ENCODE peak calls at places on chromosomes 3 and 15, in nine cellular contexts. D is A549, S is uterus, X is endothelial cell of umbilical vein, V is heart left ventricle, C is body of pancreas, B is right lobe of liver, N is stomach, O is sigmoid colon. I is an unnamed sample.

GRCh38 chr3:172707967-172708366 is 2.9 kb downstream of the NCEH1 start:
- DNase-seq in D (peak; percentile 34), S (no peak), X (peak; percentile 60), V (no peak), C (no peak), B (no peak), N (no peak), O (no peak), I (no peak)

GRCh38 chr3:98172621-98173020 is 6.1 kb downstream of the OR5H15 start:
- DNase-seq in D (peak; percentile 11), S (no peak), X (no peak), V (no peak), C (no peak), B (no peak), N (no peak), O (no peak), I (no peak)

GRCh38 chr3:127925384-127925783 is 10.4 kb downstream of the KBTBD12 start:
- DNase-seq in D (no peak), S (no peak), X (no peak), V (no peak), C (no peak), B (no peak), N (no peak), O (no peak), I (no peak)

GRCh38 chr15:51697150-51697549 is 15.8 kb downstream of the SCG3 start:
- DNase-seq in D (no peak), S (no peak), X (no peak), V (no peak), C (no peak), B (no peak), N (no peak), O (no peak), I (no peak)

GRCh38 chr3:111917300-111917699 is 58.2 kb downstream of the PHLDB2 start:
- DNase-seq in D (peak; percentile 61), S (no peak), X (peak; percentile 88), V (no peak), C (no peak), B (no peak), N (no peak), O (no peak), I (no peak)

GRCh38 chr3:189459231-189459630 is 172.0 kb upstream of the TP63 start:
- DNase-seq in D (no peak), S (no peak), X (no peak), V (no peak), C (no peak), B (no peak), N (no peak), O (no peak), I (no peak)

GRCh38 chr3:69092030-69092513 is 7.3 kb downstream of the ARL6IP5 start:
- DNase-seq in D (no peak), S (no peak), X (peak; percentile 58), V (no peak), C (no peak), B (no peak), N (no peak), O (no peak), I (no peak)

GRCh38 chr15:49901867-49902775 is 216.9 kb downstream of the ATP8B4 start:
- DNase-seq in D (peak; percentile 49), S (no peak), X (no peak), V (no peak), C (no peak), B (no peak), N (no peak), O (no peak), I (no peak)

GRCh38 chr3:100360757-100361496 is 26.4 kb downstream of the NIT2 start:
- DNase-seq in D (no peak), S (no peak), X (no peak), V (no peak), C (no peak), B (no peak), N (no peak), O (no peak), I (no peak)

GRCh38 chr15:90412356-90413194 is 24.5 kb downstream of the IQGAP1 start:
- DNase-seq in D (peak; percentile 47), S (no peak), X (peak; percentile 55), V (no peak), C (peak; percentile 20), B (no peak), N (peak; percentile 59), O (no peak), I (peak; percentile 45)

GRCh38 chr3:134630506-134630905 is 20.3 kb downstream of the KY start:
- DNase-seq in D (no peak), S (no peak), X (no peak), V (no peak), C (no peak), B (no peak), N (peak; percentile 24), O (no peak), I (no peak)

GRCh38 chr3:158644345-158644908 is at the start of gene GFM1:
- DNase-seq in D (peak; percentile 97), S (peak; percentile 89), X (peak; percentile 97), V (peak; percentile 93), C (peak; percentile 92), B (peak; percentile 95), N (peak; percentile 95), O (peak; percentile 96), I (peak; percentile 84)
- TF ChIP-seq POLR2A in D (peak; percentile 57), S (peak; percentile 17), X (peak; percentile 72), V (peak; percentile 45), C (peak; percentile 30), B (peak; percentile 54), N (no peak), O (peak; percentile 10), I (no peak)

GRCh38 chr3:129316121-129317013 is 37.7 kb downstream of the HMCES start:
- DNase-seq in D (peak; percentile 82), S (peak; percentile 87), X (peak; percentile 78), V (peak; percentile 92), C (peak; percentile 91), B (peak; percentile 87), N (peak; percentile 86), O (peak; percentile 93), I (peak; percentile 83)

GRCh38 chr3:129315386-129315991 is 36.8 kb downstream of the HMCES start:
- DNase-seq in D (peak; percentile 18), S (peak; percentile 43), X (peak; percentile 49), V (peak; percentile 78), C (peak; percentile 55), B (no peak), N (peak; percentile 44), O (peak; percentile 79), I (no peak)

GRCh38 chr3:129313415-129313982 is 34.8 kb downstream of the HMCES start:
- DNase-seq in D (no peak), S (no peak), X (no peak), V (no peak), C (peak; percentile 33), B (no peak), N (no peak), O (no peak), I (no peak)

GRCh38 chr3:129313983-129314756 is 35.5 kb downstream of the HMCES start:
- DNase-seq in D (peak; percentile 30), S (no peak), X (no peak), V (peak; percentile 68), C (peak; percentile 26), B (no peak), N (no peak), O (no peak), I (peak; percentile 29)

DNA sequence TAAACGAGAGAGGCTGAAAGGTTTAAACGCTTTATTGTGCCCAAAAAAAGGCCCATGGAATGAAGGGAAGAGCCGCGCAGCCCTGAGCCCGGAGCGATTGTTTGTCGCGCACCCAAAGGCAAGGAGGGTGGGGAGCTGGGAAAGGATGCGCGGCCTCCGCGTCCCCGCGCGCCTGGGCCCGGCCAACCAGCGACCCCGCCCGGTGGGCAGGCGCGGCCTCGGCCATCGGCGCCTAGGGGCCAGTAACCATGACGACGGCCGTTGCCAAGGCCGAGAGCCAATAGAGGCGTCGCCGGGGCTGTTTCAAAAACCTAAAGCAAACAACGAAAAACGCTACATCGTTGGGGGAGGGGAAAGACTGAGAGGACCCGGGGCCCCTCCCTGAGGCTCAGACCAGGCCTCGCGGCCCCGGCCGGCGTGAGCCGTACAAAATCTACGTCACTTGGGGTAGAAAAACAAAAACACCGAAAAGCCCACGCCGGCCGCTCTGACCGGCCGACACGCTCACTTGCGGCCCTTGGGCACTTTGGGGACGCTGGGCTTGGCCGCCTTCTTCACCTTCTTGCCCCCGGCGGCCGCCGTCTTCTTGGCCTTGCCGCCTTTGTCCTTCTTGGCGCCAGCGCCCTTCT is 36.2 kb downstream of the HMCES start:
- DNase-seq in D (peak; percentile 80), S (peak; percentile 90), X (peak; percentile 85), V (peak; percentile 92), C (peak; percentile 79), B (peak; percentile 92), N (peak; percentile 75), O (peak; percentile 94), I (peak; percentile 84)
- TF ChIP-seq CTCF in D (no peak), S (peak; percentile 30), X (peak; percentile 6), V (peak; percentile 20), C (peak; percentile 25), B (peak; percentile 39), N (no peak), O (no peak), I (no peak)

DNA sequence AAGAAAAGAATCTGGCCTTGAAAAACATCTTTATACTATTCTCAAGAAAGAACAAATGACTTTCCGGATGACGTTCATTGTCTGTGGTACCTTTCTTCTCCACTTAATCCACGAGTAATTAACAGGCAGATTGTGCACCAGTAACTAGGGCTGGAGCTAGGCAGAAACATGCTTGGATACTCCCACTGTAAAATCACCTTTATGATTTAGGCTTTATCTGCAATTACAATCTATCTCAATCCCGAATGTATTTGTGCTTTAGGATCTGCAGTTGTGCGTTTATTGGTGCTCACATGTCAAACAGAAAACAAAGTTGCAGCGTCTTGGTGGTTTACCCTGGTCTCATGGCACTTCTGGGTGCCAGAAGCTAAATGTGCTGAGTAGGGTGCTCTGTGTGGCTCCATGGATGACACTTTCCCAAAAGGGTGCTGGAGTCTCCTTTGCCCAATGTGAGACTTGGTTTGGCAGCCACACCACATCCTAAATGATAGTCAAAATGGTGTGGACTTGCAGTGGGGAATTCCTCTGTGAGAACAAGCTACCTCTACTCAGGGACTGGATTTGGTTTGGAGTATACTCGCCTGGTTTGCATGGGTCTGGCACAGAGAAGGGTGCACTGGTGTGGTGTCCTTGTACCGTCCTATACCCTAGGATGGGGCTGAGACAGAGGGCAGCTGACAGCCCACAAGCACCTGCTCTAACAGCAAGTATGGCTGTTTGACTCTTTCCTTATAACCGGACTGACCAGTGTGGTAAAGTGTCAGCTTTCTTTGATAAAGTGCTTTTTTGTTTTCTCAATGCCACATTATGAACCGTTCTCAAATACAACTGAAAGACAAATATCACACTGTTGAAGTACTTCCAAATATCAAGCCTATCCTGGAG is 7.7 kb downstream of the SERP1 start:
- DNase-seq in D (no peak), S (no peak), X (no peak), V (no peak), C (peak; percentile 38), B (no peak), N (no peak), O (no peak), I (no peak)
- TF ChIP-seq POLR2A in D (no peak), S (no peak), X (no peak), V (no peak), C (no peak), B (no peak), N (no peak), O (no peak), I (no peak)

DNA sequence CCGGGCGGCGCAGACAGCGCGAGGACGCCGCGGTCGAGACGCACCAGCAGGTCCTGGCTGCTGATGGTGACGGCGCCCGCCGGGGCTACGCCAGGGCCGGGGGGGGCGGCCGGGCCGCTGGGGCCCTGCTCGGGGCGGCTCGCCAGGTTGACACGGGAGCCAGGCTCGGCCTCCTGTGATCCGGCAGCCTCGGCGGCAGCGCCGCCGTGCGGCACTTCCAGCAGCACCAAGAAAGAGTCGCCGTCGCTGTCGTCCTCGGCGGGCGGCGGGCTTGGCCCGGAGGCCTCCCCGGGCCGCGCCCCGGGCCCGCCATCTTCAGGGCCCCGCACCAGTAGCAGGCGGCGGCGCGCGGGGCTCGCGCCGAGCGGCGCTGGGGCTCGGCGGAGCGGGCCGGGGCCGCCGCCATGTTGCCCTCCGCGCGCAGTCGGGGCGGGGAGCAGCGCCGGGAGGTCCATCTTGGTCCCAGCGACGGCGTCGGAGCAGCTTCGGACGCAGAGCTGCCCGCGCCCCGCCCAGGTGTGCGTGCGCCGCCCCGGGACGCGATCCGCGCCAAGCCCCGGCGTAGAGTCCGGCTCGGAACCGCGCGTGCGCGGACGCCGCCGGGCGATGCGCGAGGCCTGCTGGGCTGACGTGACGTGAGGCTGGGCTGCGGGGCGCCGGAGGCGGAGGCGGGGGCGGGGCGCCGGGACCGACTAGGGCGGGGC is at the start of gene ZXDC:
- DNase-seq in D (peak; percentile 90), S (peak; percentile 95), X (peak; percentile 94), V (peak; percentile 98), C (peak; percentile 96), B (peak; percentile 97), N (peak; percentile 97), O (peak; percentile 97), I (peak; percentile 90)
- TF ChIP-seq CTCF in D (peak; percentile 49), S (peak; percentile 52), X (peak; percentile 21), V (peak; percentile 40), C (peak; percentile 74), B (peak; percentile 66), N (no peak), O (no peak), I (peak; percentile 72)